ENCODE peak calls at places on chromosomes 4 and X, in eight cellular contexts. One of them, this sample, is unnamed.
A peak's percentile ranks its signal among the peaks of the same experiment; 100 is the strongest.

GRCh38 chr4:101953949-101954348 is 163.4 kb downstream of the BANK1 start:
- DNase-seq in dorsolateral prefrontal cortex: no peak
- DNase-seq in DND-41: no peak
- DNase-seq in CD8-positive, alpha-beta T cell: no peak
- DNase-seq in suprapubic skin: no peak
- DNase-seq in colonic mucosa: no peak
- DNase-seq in heart left ventricle: no peak
- DNase-seq in psoas muscle: no peak
- DNase-seq in this sample: no peak

GRCh38 chr4:176422031-176422430 is 102.3 kb downstream of the SPCS3 start:
- DNase-seq in dorsolateral prefrontal cortex: no peak
- DNase-seq in DND-41: no peak
- DNase-seq in CD8-positive, alpha-beta T cell: no peak
- DNase-seq in suprapubic skin: no peak
- DNase-seq in colonic mucosa: no peak
- DNase-seq in heart left ventricle: no peak
- DNase-seq in psoas muscle: no peak
- DNase-seq in this sample: no peak

GRCh38 chr4:24843121-24843520 is 47.7 kb downstream of the SOD3 start:
- DNase-seq in dorsolateral prefrontal cortex: no peak
- DNase-seq in DND-41: no peak
- DNase-seq in CD8-positive, alpha-beta T cell: no peak
- DNase-seq in suprapubic skin: no peak
- DNase-seq in colonic mucosa: no peak
- DNase-seq in heart left ventricle: no peak
- DNase-seq in psoas muscle: no peak
- DNase-seq in this sample: no peak

GRCh38 chr4:183139058-183139740 is 40.1 kb downstream of the WWC2 start:
- DNase-seq in dorsolateral prefrontal cortex: no peak
- DNase-seq in DND-41: no peak
- DNase-seq in CD8-positive, alpha-beta T cell: no peak
- DNase-seq in suprapubic skin: no peak
- DNase-seq in colonic mucosa: no peak
- DNase-seq in heart left ventricle: no peak
- DNase-seq in psoas muscle: no peak
- DNase-seq in this sample: no peak

GRCh38 chr4:181819951-181820350 is 423.3 kb upstream of the TENM3 start:
- DNase-seq in dorsolateral prefrontal cortex: no peak
- DNase-seq in DND-41: no peak
- DNase-seq in CD8-positive, alpha-beta T cell: no peak
- DNase-seq in suprapubic skin: no peak
- DNase-seq in colonic mucosa: no peak
- DNase-seq in heart left ventricle: no peak
- DNase-seq in psoas muscle: no peak
- DNase-seq in this sample: no peak

GRCh38 chr4:147583876-147584275 is 33.3 kb upstream of the TMEM184C start:
- DNase-seq in dorsolateral prefrontal cortex: no peak
- DNase-seq in DND-41: no peak
- DNase-seq in CD8-positive, alpha-beta T cell: no peak
- DNase-seq in suprapubic skin: no peak
- DNase-seq in colonic mucosa: no peak
- DNase-seq in heart left ventricle: no peak
- DNase-seq in psoas muscle: no peak
- DNase-seq in this sample: no peak

GRCh38 chrX:149004936-149005335 is 500.2 kb downstream of the IDS start:
- DNase-seq in dorsolateral prefrontal cortex: no peak
- DNase-seq in DND-41: no peak
- DNase-seq in CD8-positive, alpha-beta T cell: no peak
- DNase-seq in suprapubic skin: no peak
- DNase-seq in colonic mucosa: no peak
- DNase-seq in heart left ventricle: no peak
- DNase-seq in psoas muscle: no peak
- DNase-seq in this sample: no peak

GRCh38 chr4:110104661-110105060 is 93.8 kb downstream of the ELOVL6 start:
- DNase-seq in dorsolateral prefrontal cortex: no peak
- DNase-seq in DND-41: no peak
- DNase-seq in CD8-positive, alpha-beta T cell: no peak
- DNase-seq in suprapubic skin: no peak
- DNase-seq in colonic mucosa: no peak
- DNase-seq in heart left ventricle: no peak
- DNase-seq in psoas muscle: no peak
- DNase-seq in this sample: no peak

GRCh38 chr4:93480452-93480851 is 348.1 kb upstream of the ATOH1 start:
- DNase-seq in dorsolateral prefrontal cortex: no peak
- DNase-seq in DND-41: no peak
- DNase-seq in CD8-positive, alpha-beta T cell: no peak
- DNase-seq in suprapubic skin: no peak
- DNase-seq in colonic mucosa: no peak
- DNase-seq in heart left ventricle: no peak
- DNase-seq in psoas muscle: no peak
- DNase-seq in this sample: no peak

GRCh38 chrX:19085975-19086772 is 36.1 kb downstream of the ADGRG2 start:
- DNase-seq in dorsolateral prefrontal cortex: no peak
- DNase-seq in DND-41: no peak
- DNase-seq in CD8-positive, alpha-beta T cell: no peak
- DNase-seq in suprapubic skin: no peak
- DNase-seq in colonic mucosa: no peak
- DNase-seq in heart left ventricle: no peak
- DNase-seq in psoas muscle: no peak
- DNase-seq in this sample: no peak

GRCh38 chrX:133297284-133297683 is 79.1 kb upstream of the TFDP3 start:
- DNase-seq in dorsolateral prefrontal cortex: no peak
- DNase-seq in DND-41: no peak
- DNase-seq in CD8-positive, alpha-beta T cell: no peak
- DNase-seq in suprapubic skin: no peak
- DNase-seq in colonic mucosa: no peak
- DNase-seq in heart left ventricle: no peak
- DNase-seq in psoas muscle: no peak
- DNase-seq in this sample: no peak

GRCh38 chr4:147094228-147094627 is 148.6 kb upstream of the TTC29 start:
- DNase-seq in dorsolateral prefrontal cortex: no peak
- DNase-seq in DND-41: no peak
- DNase-seq in CD8-positive, alpha-beta T cell: no peak
- DNase-seq in suprapubic skin: no peak
- DNase-seq in colonic mucosa: no peak
- DNase-seq in heart left ventricle: no peak
- DNase-seq in psoas muscle: no peak
- DNase-seq in this sample: no peak

GRCh38 chr4:185479507-185479971 is 8.0 kb upstream of the CCDC110 start:
- DNase-seq in dorsolateral prefrontal cortex: no peak
- DNase-seq in DND-41: no peak
- DNase-seq in CD8-positive, alpha-beta T cell: no peak
- DNase-seq in suprapubic skin: no peak
- DNase-seq in colonic mucosa: no peak
- DNase-seq in heart left ventricle: no peak
- DNase-seq in psoas muscle: no peak
- DNase-seq in this sample: no peak

DNA sequence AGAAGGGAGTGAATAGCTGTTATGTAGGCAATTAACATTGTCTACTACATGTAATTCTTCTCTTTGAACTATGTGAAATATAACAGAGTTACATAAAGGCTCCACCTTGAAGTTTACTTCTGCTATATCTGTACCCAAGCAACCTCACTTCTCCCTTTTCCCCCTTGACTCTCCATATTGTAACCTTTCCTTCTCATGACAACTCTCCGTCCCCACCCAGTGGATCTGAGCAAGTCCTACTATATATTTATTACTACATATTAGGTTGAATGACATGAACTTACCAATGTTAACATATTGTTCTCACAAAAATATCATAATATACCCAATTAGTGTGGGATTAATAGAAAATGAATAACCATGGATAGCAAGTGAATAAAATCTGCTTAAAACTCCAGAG is 93.2 kb upstream of the ATP8A1 start:
- DNase-seq in dorsolateral prefrontal cortex: peak; percentile 10
- DNase-seq in DND-41: no peak
- DNase-seq in CD8-positive, alpha-beta T cell: peak; percentile 38
- DNase-seq in suprapubic skin: no peak
- DNase-seq in colonic mucosa: no peak
- DNase-seq in heart left ventricle: peak; percentile 27
- DNase-seq in psoas muscle: no peak
- DNase-seq in this sample: no peak
- TF ChIP-seq CTCF in dorsolateral prefrontal cortex: peak; percentile 44
- TF ChIP-seq CTCF in DND-41: no peak
- TF ChIP-seq CTCF in CD8-positive, alpha-beta T cell: peak; percentile 59
- TF ChIP-seq CTCF in suprapubic skin: no peak
- TF ChIP-seq CTCF in colonic mucosa: no peak
- TF ChIP-seq CTCF in heart left ventricle: peak; percentile 23
- TF ChIP-seq CTCF in psoas muscle: peak; percentile 36
- TF ChIP-seq CTCF in this sample: no peak

DNA sequence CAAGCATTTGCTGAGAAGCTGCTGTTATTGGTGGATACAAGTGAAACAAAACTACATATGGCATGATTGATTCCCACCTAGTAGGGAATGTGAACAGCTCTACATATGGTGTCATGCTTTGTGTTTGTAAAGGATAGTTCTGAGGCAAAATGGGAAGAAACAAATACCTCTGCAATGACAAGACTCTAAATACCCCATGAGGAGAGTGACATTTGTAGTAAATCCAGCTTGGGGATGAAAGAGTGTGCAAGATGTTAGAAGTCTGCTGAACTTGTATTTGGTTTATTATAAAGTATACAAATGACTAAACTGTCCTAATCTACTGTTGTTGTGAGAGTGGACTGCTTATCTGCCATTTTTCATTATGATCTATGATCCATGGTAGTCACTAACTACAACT is 120.8 kb upstream of the HS3ST1 start:
- DNase-seq in dorsolateral prefrontal cortex: no peak
- DNase-seq in DND-41: no peak
- DNase-seq in CD8-positive, alpha-beta T cell: no peak
- DNase-seq in suprapubic skin: no peak
- DNase-seq in colonic mucosa: no peak
- DNase-seq in heart left ventricle: no peak
- DNase-seq in psoas muscle: no peak
- DNase-seq in this sample: no peak
- H3K27ac ChIP-seq in dorsolateral prefrontal cortex: no peak overlapping the region
- H3K27ac ChIP-seq in DND-41: no peak overlapping the region
- H3K27ac ChIP-seq in CD8-positive, alpha-beta T cell: no peak overlapping the region
- H3K27ac ChIP-seq in suprapubic skin: no peak overlapping the region
- H3K27ac ChIP-seq in colonic mucosa: no peak overlapping the region
- H3K27ac ChIP-seq in heart left ventricle: no peak overlapping the region
- H3K27ac ChIP-seq in psoas muscle: no peak overlapping the region
- H3K27ac ChIP-seq in this sample: no peak overlapping the region

GRCh38 chrX:108426262-108426661 is 12.0 kb downstream of the COL4A6 start:
- DNase-seq in dorsolateral prefrontal cortex: no peak
- DNase-seq in DND-41: no peak
- DNase-seq in CD8-positive, alpha-beta T cell: no peak
- DNase-seq in suprapubic skin: no peak
- DNase-seq in colonic mucosa: no peak
- DNase-seq in heart left ventricle: no peak
- DNase-seq in psoas muscle: no peak
- DNase-seq in this sample: no peak
- H3K27me3 ChIP-seq in dorsolateral prefrontal cortex: peaks cover 56% of the 10 kb centered on the region
- H3K27me3 ChIP-seq in DND-41: no peaks in the 10 kb centered on the region
- H3K27me3 ChIP-seq in CD8-positive, alpha-beta T cell: no peaks in the 10 kb centered on the region
- H3K27me3 ChIP-seq in suprapubic skin: no peaks in the 10 kb centered on the region
- H3K27me3 ChIP-seq in colonic mucosa: no peaks in the 10 kb centered on the region
- H3K27me3 ChIP-seq in heart left ventricle: no peaks in the 10 kb centered on the region
- H3K27me3 ChIP-seq in psoas muscle: no peaks in the 10 kb centered on the region
- H3K27me3 ChIP-seq in this sample: no peaks in the 10 kb centered on the region

DNA sequence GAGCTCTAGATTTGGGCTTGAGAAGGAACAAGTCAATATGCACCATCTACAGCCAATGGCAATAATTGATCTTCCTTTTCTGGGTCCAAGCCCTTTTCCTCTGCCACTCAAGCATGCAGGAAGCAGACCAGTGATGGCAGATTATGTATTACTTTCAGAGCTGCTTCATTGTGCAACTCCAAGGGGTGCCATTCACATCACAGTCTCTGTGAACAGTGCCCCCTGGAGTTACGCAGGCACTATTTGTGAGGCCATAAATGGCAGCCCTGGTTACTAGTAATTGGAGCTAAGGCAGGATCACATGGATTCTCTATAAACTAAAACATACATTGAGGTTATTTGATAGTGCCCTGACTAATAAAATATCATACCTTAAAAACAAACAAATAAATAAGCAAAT is 313.4 kb upstream of the SLC7A11 start:
- DNase-seq in dorsolateral prefrontal cortex: no peak
- DNase-seq in DND-41: no peak
- DNase-seq in CD8-positive, alpha-beta T cell: no peak
- DNase-seq in suprapubic skin: no peak
- DNase-seq in colonic mucosa: no peak
- DNase-seq in heart left ventricle: no peak
- DNase-seq in psoas muscle: no peak
- DNase-seq in this sample: no peak
- TF ChIP-seq CTCF in dorsolateral prefrontal cortex: peak; percentile 18
- TF ChIP-seq CTCF in DND-41: peak; percentile 48
- TF ChIP-seq CTCF in CD8-positive, alpha-beta T cell: no peak
- TF ChIP-seq CTCF in suprapubic skin: no peak
- TF ChIP-seq CTCF in colonic mucosa: no peak
- TF ChIP-seq CTCF in heart left ventricle: no peak
- TF ChIP-seq CTCF in psoas muscle: no peak
- TF ChIP-seq CTCF in this sample: no peak

GRCh38 chrX:153741446-153741845 is 16.8 kb downstream of the ABCD1 start:
- DNase-seq in dorsolateral prefrontal cortex: no peak
- DNase-seq in DND-41: no peak
- DNase-seq in CD8-positive, alpha-beta T cell: no peak
- DNase-seq in suprapubic skin: no peak
- DNase-seq in colonic mucosa: no peak
- DNase-seq in heart left ventricle: no peak
- DNase-seq in psoas muscle: no peak
- DNase-seq in this sample: no peak

GRCh38 chrX:153738056-153738605 is 13.5 kb downstream of the ABCD1 start:
- DNase-seq in dorsolateral prefrontal cortex: no peak
- DNase-seq in DND-41: no peak
- DNase-seq in CD8-positive, alpha-beta T cell: no peak
- DNase-seq in suprapubic skin: no peak
- DNase-seq in colonic mucosa: no peak
- DNase-seq in heart left ventricle: no peak
- DNase-seq in psoas muscle: no peak
- DNase-seq in this sample: no peak

GRCh38 chrX:153744210-153745066 is 19.6 kb upstream of the PLXNB3 start:
- DNase-seq in dorsolateral prefrontal cortex: no peak
- DNase-seq in DND-41: no peak
- DNase-seq in CD8-positive, alpha-beta T cell: no peak
- DNase-seq in suprapubic skin: no peak
- DNase-seq in colonic mucosa: peak; percentile 51
- DNase-seq in heart left ventricle: no peak
- DNase-seq in psoas muscle: peak; percentile 23
- DNase-seq in this sample: no peak

GRCh38 chrX:153739754-153740486 is 15.3 kb downstream of the ABCD1 start:
- DNase-seq in dorsolateral prefrontal cortex: no peak
- DNase-seq in DND-41: peak; percentile 23
- DNase-seq in CD8-positive, alpha-beta T cell: peak; percentile 25
- DNase-seq in suprapubic skin: no peak
- DNase-seq in colonic mucosa: no peak
- DNase-seq in heart left ventricle: no peak
- DNase-seq in psoas muscle: no peak
- DNase-seq in this sample: no peak

GRCh38 chrX:153740631-153741222 is 16.1 kb downstream of the ABCD1 start:
- DNase-seq in dorsolateral prefrontal cortex: no peak
- DNase-seq in DND-41: no peak
- DNase-seq in CD8-positive, alpha-beta T cell: no peak
- DNase-seq in suprapubic skin: no peak
- DNase-seq in colonic mucosa: no peak
- DNase-seq in heart left ventricle: no peak
- DNase-seq in psoas muscle: no peak
- DNase-seq in this sample: no peak
- H3K27ac ChIP-seq in dorsolateral prefrontal cortex: no peak overlapping the region
- H3K27ac ChIP-seq in DND-41: no peak overlapping the region
- H3K27ac ChIP-seq in CD8-positive, alpha-beta T cell: no peak overlapping the region
- H3K27ac ChIP-seq in suprapubic skin: no peak overlapping the region
- H3K27ac ChIP-seq in colonic mucosa: no peak overlapping the region
- H3K27ac ChIP-seq in heart left ventricle: no peak overlapping the region
- H3K27ac ChIP-seq in psoas muscle: no peak overlapping the region
- H3K27ac ChIP-seq in this sample: no peak overlapping the region

GRCh38 chr4:7189475-7190277 is 2.7 kb upstream of the SORCS2 start:
- DNase-seq in dorsolateral prefrontal cortex: no peak
- DNase-seq in DND-41: no peak
- DNase-seq in CD8-positive, alpha-beta T cell: no peak
- DNase-seq in suprapubic skin: peak; percentile 45
- DNase-seq in colonic mucosa: no peak
- DNase-seq in heart left ventricle: peak; percentile 9
- DNase-seq in psoas muscle: no peak
- DNase-seq in this sample: no peak
- H3K27me3 ChIP-seq in dorsolateral prefrontal cortex: peaks cover 14% of the 10 kb centered on the region
- H3K27me3 ChIP-seq in DND-41: no peaks in the 10 kb centered on the region
- H3K27me3 ChIP-seq in CD8-positive, alpha-beta T cell: peaks cover 10% of the 10 kb centered on the region
- H3K27me3 ChIP-seq in suprapubic skin: peaks cover 81% of the 10 kb centered on the region
- H3K27me3 ChIP-seq in colonic mucosa: peaks cover 13% of the 10 kb centered on the region
- H3K27me3 ChIP-seq in heart left ventricle: peaks cover 15% of the 10 kb centered on the region
- H3K27me3 ChIP-seq in psoas muscle: no peaks in the 10 kb centered on the region
- H3K27me3 ChIP-seq in this sample: no peaks in the 10 kb centered on the region